ENCODE peak calls at places on chromosomes 16 and 17, in nine cellular contexts. Z is right atrium auricular region, U is astrocyte of the spinal cord, O is AG09319, H is mammary epithelial cell, F is upper lobe of right lung, W is fibroblast of pulmonary artery, D is ascending aorta, C is foreskin fibroblast. V is an unnamed sample.

GRCh38 chr17:14198575-14198974 is 38.1 kb downstream of the CDRT15 start:
- DNase-seq in Z (no peak), C (no peak), W (no peak), O (no peak), D (no peak), H (no peak), U (no peak), F (no peak), V (no peak)

GRCh38 chr17:80956321-80957190 is 35.1 kb upstream of the CHMP6 start:
- DNase-seq in C (no peak), O (no peak), D (no peak), Z (no peak), H (no peak), F (peak), U (no peak), W (no peak), V (no peak)

GRCh38 chr17:12928736-12929135 is 89.1 kb downstream of the ELAC2 start:
- DNase-seq in F (no peak), O (no peak), H (no peak), W (no peak), C (no peak), U (peak), Z (no peak), D (no peak), V (peak)

GRCh38 chr16:53865492-53865863 is 161.5 kb downstream of the FTO start:
- DNase-seq in F (no peak), O (no peak), U (peak), C (peak), Z (no peak), D (no peak), W (peak), H (peak), V (no peak)

GRCh38 chr17:15397605-15398004 is 56.2 kb upstream of the TEKT3 start:
- DNase-seq in H (no peak), Z (peak), C (no peak), U (no peak), W (no peak), D (no peak), O (no peak), F (no peak), V (peak)

GRCh38 chr16:30488764-30489595 is 16.4 kb downstream of the ITGAL start:
- DNase-seq in F (no peak), C (peak), O (no peak), U (no peak), W (no peak), Z (no peak), D (no peak), H (peak), V (peak)

GRCh38 chr17:74478369-74479100 is 12.1 kb downstream of the CD300A start:
- DNase-seq in O (no peak), U (no peak), H (no peak), W (no peak), F (no peak), Z (no peak), C (no peak), D (no peak), V (no peak)

GRCh38 chr17:6286239-6286638 is 148.7 kb downstream of the AIPL1 start:
- DNase-seq in W (no peak), U (no peak), F (no peak), O (no peak), H (peak), C (no peak), D (no peak), Z (no peak), V (peak)

GRCh38 chr17:74862108-74862901 is 2.6 kb upstream of the GRIN2C start:
- DNase-seq in C (peak), F (peak), U (peak), Z (no peak), W (peak), H (no peak), D (no peak), O (peak), V (peak)

GRCh38 chr17:18184143-18185007 is 747 bp downstream of the ALKBH5 start:
- DNase-seq in Z (peak), F (peak), U (peak), W (peak), H (peak), D (peak), O (no peak), C (peak), V (peak)

GRCh38 chr17:18039535-18040286 is 503 bp downstream of the GID4 start:
- DNase-seq in W (no peak), C (peak), U (no peak), D (no peak), F (peak), H (peak), Z (no peak), O (no peak), V (peak)

GRCh38 chr16:55046146-55046460 is 115.4 kb downstream of the IRX5 start:
- DNase-seq in D (no peak), C (no peak), W (no peak), U (no peak), Z (no peak), O (no peak), H (no peak), F (no peak), V (no peak)

GRCh38 chr17:82875418-82875856 is 35.6 kb upstream of the ZNF750 start:
- DNase-seq in H (peak), D (no peak), U (no peak), W (no peak), Z (no peak), F (peak), C (no peak), O (no peak), V (peak)

GRCh38 chr16:81582655-81583441 is 138.2 kb downstream of the CMIP start:
- DNase-seq in F (no peak), U (peak), W (peak), D (no peak), C (peak), O (no peak), H (no peak), Z (no peak), V (peak)

GRCh38 chr17:38449364-38449763 is 21.1 kb downstream of the ARHGAP23 start:
- DNase-seq in Z (no peak), W (no peak), D (no peak), H (peak), U (no peak), O (no peak), F (no peak), C (peak), V (peak)

GRCh38 chr17:63780507-63780906 is 6.5 kb downstream of the DDX42 start:
- DNase-seq in D (no peak), H (peak), F (no peak), Z (no peak), W (peak), O (no peak), U (peak), C (peak), V (no peak)

GRCh38 chr16:4402439-4403132 is 13.8 kb downstream of the CORO7 start:
- DNase-seq in C (peak), F (peak), U (peak), Z (peak), O (no peak), D (no peak), W (peak), H (peak), V (peak)

GRCh38 chr17:12637745-12638651 is 27.7 kb upstream of the MYOCD start:
- DNase-seq in C (no peak), D (no peak), W (no peak), H (no peak), O (no peak), U (no peak), F (no peak), Z (no peak), V (no peak)

GRCh38 chr17:81365601-81366585 is 29.4 kb upstream of the BAHCC1 start:
- DNase-seq in U (peak), Z (no peak), W (peak), F (peak), H (peak), D (peak), C (no peak), O (no peak), V (peak)

GRCh38 chr17:41717408-41718286 is 5.5 kb downstream of the GAST start:
- DNase-seq in H (peak), F (no peak), O (no peak), D (no peak), Z (no peak), W (peak), U (no peak), C (peak), V (no peak)

GRCh38 chr17:70636517-70637133 is 467.3 kb downstream of the KCNJ2 start:
- DNase-seq in C (peak), W (peak), H (peak), D (no peak), U (peak), F (no peak), O (no peak), Z (no peak), V (no peak)

GRCh38 chr17:1574697-1575471 is 12.3 kb upstream of the PITPNA start:
- DNase-seq in Z (no peak), F (peak), D (no peak), U (no peak), O (no peak), H (no peak), W (no peak), C (no peak), V (peak)

GRCh38 chr17:40818343-40818732 is 4.1 kb downstream of the KRT10 start:
- DNase-seq in H (no peak), W (peak), Z (no peak), U (no peak), F (no peak), D (no peak), C (no peak), O (no peak), V (no peak)

GRCh38 chr16:68331879-68332410 is 21.1 kb downstream of the PRMT7 start:
- DNase-seq in D (no peak), C (peak), F (no peak), H (no peak), U (peak), O (no peak), Z (no peak), W (no peak), V (no peak)

GRCh38 chr17:40542562-40543411 is 22.5 kb downstream of the CCR7 start:
- DNase-seq in O (peak), D (peak), H (peak), F (peak), C (peak), Z (peak), W (peak), U (peak), V (peak)

GRCh38 chr16:65994305-65994704 is 372.2 kb upstream of the CDH5 start:
- DNase-seq in C (no peak), D (no peak), F (no peak), O (no peak), H (no peak), U (peak), Z (no peak), W (no peak), V (no peak)

GRCh38 chr16:74691093-74691855 is 9.4 kb downstream of the MLKL start:
- DNase-seq in D (no peak), W (peak), Z (no peak), O (no peak), F (no peak), U (no peak), C (peak), H (no peak), V (no peak)

GRCh38 chr16:54285414-54286066 is 1.0 kb downstream of the IRX3 start:
- DNase-seq in F (peak), Z (no peak), C (peak), W (peak), U (peak), O (no peak), D (no peak), H (peak), V (peak)

GRCh38 chr16:90046971-90047713 is 27.9 kb upstream of the DBNDD1 start:
- DNase-seq in H (no peak), U (peak), D (peak), Z (no peak), W (peak), C (peak), F (peak), O (no peak), V (peak)

GRCh38 chr16:62077998-62078397 is 41.8 kb upstream of the CDH8 start:
- DNase-seq in C (no peak), U (no peak), O (no peak), H (no peak), D (no peak), F (no peak), Z (no peak), W (no peak), V (peak)
- TF ChIP-seq CTCF in C (peak), U (peak), O (no peak), H (peak), D (no peak), F (peak), Z (no peak), W (no peak), V (peak)

GRCh38 chr17:7651959-7652658 is 1.4 kb downstream of the ATP1B2 start:
- DNase-seq in O (no peak), C (no peak), W (no peak), U (no peak), D (no peak), H (no peak), F (no peak), Z (no peak), V (peak)
- TF ChIP-seq CTCF in O (no peak), C (no peak), W (no peak), U (no peak), D (no peak), H (no peak), F (no peak), Z (no peak), V (no peak)

GRCh38 chr16:56851671-56852400 is 13.2 kb upstream of the SLC12A3 start:
- DNase-seq in C (peak), H (no peak), O (no peak), Z (no peak), W (peak), D (no peak), F (peak), U (peak), V (peak)
- TF ChIP-seq CTCF in C (peak), H (peak), O (peak), Z (no peak), W (peak), D (no peak), F (peak), U (peak), V (peak)

GRCh38 chr16:88688013-88688778 is 1.9 kb upstream of the SNAI3 start:
- DNase-seq in W (no peak), D (no peak), F (no peak), O (no peak), H (no peak), C (no peak), Z (no peak), U (no peak), V (peak)
- TF ChIP-seq CTCF in W (no peak), D (no peak), F (no peak), O (no peak), H (no peak), C (no peak), Z (no peak), U (no peak), V (no peak)

V was measured in endodermal cell.